ENCODE peak calls at places on chromosome X, in eight cellular contexts. One of them, this sample, is unnamed.

GRCh38 chrX:16695079-16695676 is 17.3 kb downstream of the CTPS2 start:
- DNase-seq in fibroblast of pulmonary artery: peak
- DNase-seq in NCI-H1436: peak
- DNase-seq in KG1: no peak
- DNase-seq in fibroblast of the aortic adventitia: peak
- DNase-seq in kidney tubule cell: peak
- DNase-seq in suprapubic skin: peak
- DNase-seq in pons: peak
- DNase-seq in this sample: peak

GRCh38 chrX:131837325-131837724 is 185.8 kb upstream of the STK26 start:
- DNase-seq in fibroblast of pulmonary artery: no peak
- DNase-seq in NCI-H1436: no peak
- DNase-seq in KG1: no peak
- DNase-seq in fibroblast of the aortic adventitia: no peak
- DNase-seq in kidney tubule cell: no peak
- DNase-seq in suprapubic skin: no peak
- DNase-seq in pons: no peak
- DNase-seq in this sample: peak

GRCh38 chrX:9882669-9883446 is 84.3 kb upstream of the CLDN34 start:
- DNase-seq in fibroblast of pulmonary artery: peak
- DNase-seq in NCI-H1436: no peak
- DNase-seq in KG1: no peak
- DNase-seq in fibroblast of the aortic adventitia: peak
- DNase-seq in kidney tubule cell: no peak
- DNase-seq in suprapubic skin: no peak
- DNase-seq in pons: no peak
- DNase-seq in this sample: no peak

GRCh38 chrX:44873415-44874270 is 655 bp downstream of the KDM6A start:
- DNase-seq in fibroblast of pulmonary artery: peak
- DNase-seq in NCI-H1436: no peak
- DNase-seq in KG1: peak
- DNase-seq in fibroblast of the aortic adventitia: peak
- DNase-seq in kidney tubule cell: peak
- DNase-seq in suprapubic skin: peak
- DNase-seq in pons: peak
- DNase-seq in this sample: peak

GRCh38 chrX:135420831-135421230 is 913 bp upstream of the SMIM10L2A start:
- DNase-seq in fibroblast of pulmonary artery: no peak
- DNase-seq in NCI-H1436: no peak
- DNase-seq in KG1: no peak
- DNase-seq in fibroblast of the aortic adventitia: no peak
- DNase-seq in kidney tubule cell: no peak
- DNase-seq in suprapubic skin: no peak
- DNase-seq in pons: no peak
- DNase-seq in this sample: no peak

GRCh38 chrX:108671526-108671925 is 64.8 kb downstream of the IRS4 start:
- DNase-seq in fibroblast of pulmonary artery: no peak
- DNase-seq in NCI-H1436: no peak
- DNase-seq in KG1: no peak
- DNase-seq in fibroblast of the aortic adventitia: no peak
- DNase-seq in kidney tubule cell: no peak
- DNase-seq in suprapubic skin: no peak
- DNase-seq in pons: no peak
- DNase-seq in this sample: no peak

GRCh38 chrX:110258552-110258951 is 59.3 kb downstream of the AMMECR1 start:
- DNase-seq in fibroblast of pulmonary artery: peak
- DNase-seq in NCI-H1436: no peak
- DNase-seq in KG1: no peak
- DNase-seq in fibroblast of the aortic adventitia: peak
- DNase-seq in kidney tubule cell: no peak
- DNase-seq in suprapubic skin: no peak
- DNase-seq in pons: no peak
- DNase-seq in this sample: peak

GRCh38 chrX:45992402-45993123 is 552.7 kb downstream of the ZNF674 start:
- DNase-seq in fibroblast of pulmonary artery: no peak
- DNase-seq in NCI-H1436: no peak
- DNase-seq in KG1: no peak
- DNase-seq in fibroblast of the aortic adventitia: no peak
- DNase-seq in kidney tubule cell: no peak
- DNase-seq in suprapubic skin: no peak
- DNase-seq in pons: no peak
- DNase-seq in this sample: peak

GRCh38 chrX:132592880-132593279 is 104.0 kb upstream of the MBNL3 start:
- DNase-seq in fibroblast of pulmonary artery: peak
- DNase-seq in NCI-H1436: peak
- DNase-seq in KG1: no peak
- DNase-seq in fibroblast of the aortic adventitia: peak
- DNase-seq in kidney tubule cell: no peak
- DNase-seq in suprapubic skin: no peak
- DNase-seq in pons: peak
- DNase-seq in this sample: no peak

GRCh38 chrX:138484451-138484850 is 227.1 kb downstream of the FGF13 start:
- DNase-seq in fibroblast of pulmonary artery: no peak
- DNase-seq in NCI-H1436: no peak
- DNase-seq in KG1: no peak
- DNase-seq in fibroblast of the aortic adventitia: no peak
- DNase-seq in kidney tubule cell: no peak
- DNase-seq in suprapubic skin: no peak
- DNase-seq in pons: no peak
- DNase-seq in this sample: no peak

GRCh38 chrX:140274761-140275525 is 229.9 kb downstream of the SOX3 start:
- DNase-seq in fibroblast of pulmonary artery: peak
- DNase-seq in NCI-H1436: no peak
- DNase-seq in KG1: no peak
- DNase-seq in fibroblast of the aortic adventitia: peak
- DNase-seq in kidney tubule cell: peak
- DNase-seq in suprapubic skin: no peak
- DNase-seq in pons: no peak
- DNase-seq in this sample: peak

GRCh38 chrX:23911436-23911835 is 3.6 kb downstream of the CXorf58 start:
- DNase-seq in fibroblast of pulmonary artery: no peak
- DNase-seq in NCI-H1436: no peak
- DNase-seq in KG1: no peak
- DNase-seq in fibroblast of the aortic adventitia: no peak
- DNase-seq in kidney tubule cell: no peak
- DNase-seq in suprapubic skin: no peak
- DNase-seq in pons: no peak
- DNase-seq in this sample: no peak

GRCh38 chrX:137916090-137916746 is 350.3 kb downstream of the ZIC3 start:
- DNase-seq in fibroblast of pulmonary artery: no peak
- DNase-seq in NCI-H1436: no peak
- DNase-seq in KG1: no peak
- DNase-seq in fibroblast of the aortic adventitia: no peak
- DNase-seq in kidney tubule cell: no peak
- DNase-seq in suprapubic skin: no peak
- DNase-seq in pons: no peak
- DNase-seq in this sample: no peak

GRCh38 chrX:9285342-9285771 is 179.5 kb upstream of the TBL1X start:
- DNase-seq in fibroblast of pulmonary artery: no peak
- DNase-seq in NCI-H1436: no peak
- DNase-seq in KG1: no peak
- DNase-seq in fibroblast of the aortic adventitia: no peak
- DNase-seq in kidney tubule cell: no peak
- DNase-seq in suprapubic skin: no peak
- DNase-seq in pons: no peak
- DNase-seq in this sample: peak

GRCh38 chrX:132539611-132540010 is 50.8 kb upstream of the MBNL3 start:
- DNase-seq in fibroblast of pulmonary artery: no peak
- DNase-seq in NCI-H1436: no peak
- DNase-seq in KG1: no peak
- DNase-seq in fibroblast of the aortic adventitia: no peak
- DNase-seq in kidney tubule cell: no peak
- DNase-seq in suprapubic skin: no peak
- DNase-seq in pons: no peak
- DNase-seq in this sample: no peak

GRCh38 chrX:102138064-102138463 is 4.2 kb downstream of the TCEAL6 start:
- DNase-seq in fibroblast of pulmonary artery: no peak
- DNase-seq in NCI-H1436: no peak
- DNase-seq in KG1: no peak
- DNase-seq in fibroblast of the aortic adventitia: no peak
- DNase-seq in kidney tubule cell: no peak
- DNase-seq in suprapubic skin: no peak
- DNase-seq in pons: no peak
- DNase-seq in this sample: no peak

GRCh38 chrX:15146515-15146914 is 123.4 kb downstream of the ASB9 start:
- DNase-seq in fibroblast of pulmonary artery: peak
- DNase-seq in NCI-H1436: no peak
- DNase-seq in KG1: peak
- DNase-seq in fibroblast of the aortic adventitia: peak
- DNase-seq in kidney tubule cell: peak
- DNase-seq in suprapubic skin: no peak
- DNase-seq in pons: no peak
- DNase-seq in this sample: peak

GRCh38 chrX:93169771-93170170 is 503.6 kb downstream of the NAP1L3 start:
- DNase-seq in fibroblast of pulmonary artery: no peak
- DNase-seq in NCI-H1436: no peak
- DNase-seq in KG1: no peak
- DNase-seq in fibroblast of the aortic adventitia: no peak
- DNase-seq in kidney tubule cell: no peak
- DNase-seq in suprapubic skin: no peak
- DNase-seq in pons: no peak
- DNase-seq in this sample: no peak

GRCh38 chrX:134396174-134396573 is 63.8 kb upstream of the HPRT1 start:
- DNase-seq in fibroblast of pulmonary artery: peak
- DNase-seq in NCI-H1436: no peak
- DNase-seq in KG1: no peak
- DNase-seq in fibroblast of the aortic adventitia: peak
- DNase-seq in kidney tubule cell: peak
- DNase-seq in suprapubic skin: no peak
- DNase-seq in pons: peak
- DNase-seq in this sample: peak

GRCh38 chrX:2318371-2318770 is 182.4 kb downstream of the DHRSX start:
- DNase-seq in fibroblast of pulmonary artery: no peak
- DNase-seq in NCI-H1436: no peak
- DNase-seq in KG1: no peak
- DNase-seq in fibroblast of the aortic adventitia: no peak
- DNase-seq in kidney tubule cell: no peak
- DNase-seq in suprapubic skin: no peak
- DNase-seq in pons: no peak
- DNase-seq in this sample: no peak

GRCh38 chrX:19544693-19545305 is 29.5 kb upstream of the MAP3K15 start:
- DNase-seq in fibroblast of pulmonary artery: peak
- DNase-seq in NCI-H1436: peak
- DNase-seq in KG1: peak
- DNase-seq in fibroblast of the aortic adventitia: peak
- DNase-seq in kidney tubule cell: peak
- DNase-seq in suprapubic skin: no peak
- DNase-seq in pons: peak
- DNase-seq in this sample: peak

GRCh38 chrX:17376381-17377046 is 1.5 kb downstream of the NHS start:
- DNase-seq in fibroblast of pulmonary artery: no peak
- DNase-seq in NCI-H1436: no peak
- DNase-seq in KG1: no peak
- DNase-seq in fibroblast of the aortic adventitia: peak
- DNase-seq in kidney tubule cell: peak
- DNase-seq in suprapubic skin: peak
- DNase-seq in pons: no peak
- DNase-seq in this sample: peak

GRCh38 chrX:119690921-119691716 is 1.8 kb downstream of the SEPTIN6 start:
- DNase-seq in fibroblast of pulmonary artery: peak
- DNase-seq in NCI-H1436: peak
- DNase-seq in KG1: no peak
- DNase-seq in fibroblast of the aortic adventitia: peak
- DNase-seq in kidney tubule cell: no peak
- DNase-seq in suprapubic skin: no peak
- DNase-seq in pons: no peak
- DNase-seq in this sample: peak

GRCh38 chrX:80812176-80812575 is 2.5 kb upstream of the BRWD3 start:
- DNase-seq in fibroblast of pulmonary artery: peak
- DNase-seq in NCI-H1436: no peak
- DNase-seq in KG1: no peak
- DNase-seq in fibroblast of the aortic adventitia: peak
- DNase-seq in kidney tubule cell: peak
- DNase-seq in suprapubic skin: no peak
- DNase-seq in pons: peak
- DNase-seq in this sample: peak

GRCh38 chrX:30196322-30196721 is 19.0 kb upstream of the MAGEB2 start:
- DNase-seq in fibroblast of pulmonary artery: peak
- DNase-seq in NCI-H1436: no peak
- DNase-seq in KG1: no peak
- DNase-seq in fibroblast of the aortic adventitia: peak
- DNase-seq in kidney tubule cell: peak
- DNase-seq in suprapubic skin: no peak
- DNase-seq in pons: no peak
- DNase-seq in this sample: peak

GRCh38 chrX:53239474-53239873 is 14.5 kb upstream of the KDM5C start:
- DNase-seq in fibroblast of pulmonary artery: no peak
- DNase-seq in NCI-H1436: no peak
- DNase-seq in KG1: no peak
- DNase-seq in fibroblast of the aortic adventitia: no peak
- DNase-seq in kidney tubule cell: no peak
- DNase-seq in suprapubic skin: no peak
- DNase-seq in pons: no peak
- DNase-seq in this sample: peak

GRCh38 chrX:12446342-12447075 is 308.2 kb downstream of the FRMPD4 start:
- DNase-seq in fibroblast of pulmonary artery: peak
- DNase-seq in NCI-H1436: no peak
- DNase-seq in KG1: no peak
- DNase-seq in fibroblast of the aortic adventitia: peak
- DNase-seq in kidney tubule cell: peak
- DNase-seq in suprapubic skin: no peak
- DNase-seq in pons: no peak
- DNase-seq in this sample: peak

GRCh38 chrX:10634681-10635161 is 14.3 kb upstream of the MID1 start:
- DNase-seq in fibroblast of pulmonary artery: peak
- DNase-seq in NCI-H1436: no peak
- DNase-seq in KG1: no peak
- DNase-seq in fibroblast of the aortic adventitia: peak
- DNase-seq in kidney tubule cell: peak
- DNase-seq in suprapubic skin: no peak
- DNase-seq in pons: no peak
- DNase-seq in this sample: peak

GRCh38 chrX:123835661-123836371 is 24.0 kb upstream of the XIAP start:
- DNase-seq in fibroblast of pulmonary artery: peak
- DNase-seq in NCI-H1436: no peak
- DNase-seq in KG1: no peak
- DNase-seq in fibroblast of the aortic adventitia: peak
- DNase-seq in kidney tubule cell: peak
- DNase-seq in suprapubic skin: no peak
- DNase-seq in pons: no peak
- DNase-seq in this sample: peak

GRCh38 chrX:68490644-68491043 is 8.2 kb upstream of the YIPF6 start:
- DNase-seq in fibroblast of pulmonary artery: peak
- DNase-seq in NCI-H1436: no peak
- DNase-seq in KG1: no peak
- DNase-seq in fibroblast of the aortic adventitia: peak
- DNase-seq in kidney tubule cell: peak
- DNase-seq in suprapubic skin: no peak
- DNase-seq in pons: no peak
- DNase-seq in this sample: peak

GRCh38 chrX:10979956-10980355 is 131.2 kb upstream of the HCCS start:
- DNase-seq in fibroblast of pulmonary artery: no peak
- DNase-seq in NCI-H1436: no peak
- DNase-seq in KG1: no peak
- DNase-seq in fibroblast of the aortic adventitia: no peak
- DNase-seq in kidney tubule cell: peak
- DNase-seq in suprapubic skin: no peak
- DNase-seq in pons: no peak
- DNase-seq in this sample: peak

GRCh38 chrX:150940844-150941495 is 42.2 kb upstream of the HMGB3 start:
- DNase-seq in fibroblast of pulmonary artery: no peak
- DNase-seq in NCI-H1436: no peak
- DNase-seq in KG1: no peak
- DNase-seq in fibroblast of the aortic adventitia: no peak
- DNase-seq in kidney tubule cell: no peak
- DNase-seq in suprapubic skin: no peak
- DNase-seq in pons: no peak
- DNase-seq in this sample: no peak

GRCh38 chrX:130893356-130894085 is 9.5 kb downstream of the ENOX2 start:
- DNase-seq in fibroblast of pulmonary artery: peak
- DNase-seq in NCI-H1436: no peak
- DNase-seq in KG1: no peak
- DNase-seq in fibroblast of the aortic adventitia: peak
- DNase-seq in kidney tubule cell: no peak
- DNase-seq in suprapubic skin: no peak
- DNase-seq in pons: no peak
- DNase-seq in this sample: no peak